ENCODE peak calls at places on chromosomes 7 and 10, in nine cellular contexts. One of them, this sample, is unnamed.

GRCh38 chr10:35306852-35307251 is 29.5 kb upstream of the CCNY start:
- DNase-seq in stimulated activated CD4-positive, alpha-beta T cell treated with anti-CD3 and anti-CD28 coated beads, Interleukin-12 subunit alpha, Interleukin-12 subunit beta, amount 100 ng/mL, for 4 hours: no peak
- DNase-seq in EL: no peak
- DNase-seq in choroid plexus epithelial cell: peak
- DNase-seq in HuH-7: no peak
- DNase-seq in lower lobe of right lung: peak
- DNase-seq in central memory CD4-positive, alpha-beta T cell: no peak
- DNase-seq in A172: peak
- DNase-seq in A549: no peak
- DNase-seq in this sample: no peak

GRCh38 chr7:99090811-99091582 is 52.9 kb downstream of the SMURF1 start:
- DNase-seq in lower lobe of right lung: no peak
- DNase-seq in EL: no peak
- DNase-seq in stimulated activated CD4-positive, alpha-beta T cell treated with anti-CD3 and anti-CD28 coated beads, Interleukin-12 subunit alpha, Interleukin-12 subunit beta, amount 100 ng/mL, for 4 hours: no peak
- DNase-seq in HuH-7: no peak
- DNase-seq in choroid plexus epithelial cell: peak
- DNase-seq in A172: no peak
- DNase-seq in A549: no peak
- DNase-seq in central memory CD4-positive, alpha-beta T cell: no peak
- DNase-seq in this sample: no peak

GRCh38 chr10:97362310-97363033 is 27.9 kb upstream of the FRAT2 start:
- DNase-seq in stimulated activated CD4-positive, alpha-beta T cell treated with anti-CD3 and anti-CD28 coated beads, Interleukin-12 subunit alpha, Interleukin-12 subunit beta, amount 100 ng/mL, for 4 hours: no peak
- DNase-seq in lower lobe of right lung: no peak
- DNase-seq in central memory CD4-positive, alpha-beta T cell: no peak
- DNase-seq in EL: no peak
- DNase-seq in A172: no peak
- DNase-seq in HuH-7: no peak
- DNase-seq in A549: no peak
- DNase-seq in choroid plexus epithelial cell: no peak
- DNase-seq in this sample: no peak

GRCh38 chr10:17637869-17638268 is 6.1 kb upstream of the STAM start:
- DNase-seq in HuH-7: no peak
- DNase-seq in EL: no peak
- DNase-seq in A172: no peak
- DNase-seq in choroid plexus epithelial cell: no peak
- DNase-seq in lower lobe of right lung: no peak
- DNase-seq in stimulated activated CD4-positive, alpha-beta T cell treated with anti-CD3 and anti-CD28 coated beads, Interleukin-12 subunit alpha, Interleukin-12 subunit beta, amount 100 ng/mL, for 4 hours: no peak
- DNase-seq in A549: no peak
- DNase-seq in central memory CD4-positive, alpha-beta T cell: no peak
- DNase-seq in this sample: no peak

GRCh38 chr10:119517235-119518141 is 25.0 kb downstream of the RGS10 start:
- DNase-seq in choroid plexus epithelial cell: peak
- DNase-seq in lower lobe of right lung: peak
- DNase-seq in A549: no peak
- DNase-seq in stimulated activated CD4-positive, alpha-beta T cell treated with anti-CD3 and anti-CD28 coated beads, Interleukin-12 subunit alpha, Interleukin-12 subunit beta, amount 100 ng/mL, for 4 hours: no peak
- DNase-seq in EL: peak
- DNase-seq in HuH-7: no peak
- DNase-seq in A172: peak
- DNase-seq in central memory CD4-positive, alpha-beta T cell: peak
- DNase-seq in this sample: peak

GRCh38 chr7:152121432-152121831 is 96.0 kb downstream of the GALNT11 start:
- DNase-seq in A172: no peak
- DNase-seq in lower lobe of right lung: no peak
- DNase-seq in central memory CD4-positive, alpha-beta T cell: no peak
- DNase-seq in choroid plexus epithelial cell: no peak
- DNase-seq in EL: no peak
- DNase-seq in A549: no peak
- DNase-seq in stimulated activated CD4-positive, alpha-beta T cell treated with anti-CD3 and anti-CD28 coated beads, Interleukin-12 subunit alpha, Interleukin-12 subunit beta, amount 100 ng/mL, for 4 hours: no peak
- DNase-seq in HuH-7: no peak
- DNase-seq in this sample: no peak

GRCh38 chr10:131419797-131420196 is 108.3 kb upstream of the TCERG1L start:
- DNase-seq in stimulated activated CD4-positive, alpha-beta T cell treated with anti-CD3 and anti-CD28 coated beads, Interleukin-12 subunit alpha, Interleukin-12 subunit beta, amount 100 ng/mL, for 4 hours: no peak
- DNase-seq in lower lobe of right lung: no peak
- DNase-seq in choroid plexus epithelial cell: no peak
- DNase-seq in A549: no peak
- DNase-seq in HuH-7: no peak
- DNase-seq in EL: no peak
- DNase-seq in central memory CD4-positive, alpha-beta T cell: no peak
- DNase-seq in A172: no peak
- DNase-seq in this sample: no peak

GRCh38 chr7:54252256-54253035 is 289.7 kb upstream of the VSTM2A start:
- DNase-seq in central memory CD4-positive, alpha-beta T cell: no peak
- DNase-seq in lower lobe of right lung: no peak
- DNase-seq in EL: no peak
- DNase-seq in A549: no peak
- DNase-seq in stimulated activated CD4-positive, alpha-beta T cell treated with anti-CD3 and anti-CD28 coated beads, Interleukin-12 subunit alpha, Interleukin-12 subunit beta, amount 100 ng/mL, for 4 hours: no peak
- DNase-seq in A172: peak
- DNase-seq in HuH-7: no peak
- DNase-seq in choroid plexus epithelial cell: no peak
- DNase-seq in this sample: no peak

GRCh38 chr7:129607471-129608120 is 3.9 kb upstream of the NRF1 start:
- DNase-seq in A549: peak
- DNase-seq in lower lobe of right lung: no peak
- DNase-seq in A172: peak
- DNase-seq in choroid plexus epithelial cell: peak
- DNase-seq in stimulated activated CD4-positive, alpha-beta T cell treated with anti-CD3 and anti-CD28 coated beads, Interleukin-12 subunit alpha, Interleukin-12 subunit beta, amount 100 ng/mL, for 4 hours: no peak
- DNase-seq in HuH-7: peak
- DNase-seq in central memory CD4-positive, alpha-beta T cell: peak
- DNase-seq in EL: peak
- DNase-seq in this sample: no peak

GRCh38 chr10:78741541-78741940 is 327.2 kb upstream of the ZMIZ1 start:
- DNase-seq in choroid plexus epithelial cell: peak
- DNase-seq in central memory CD4-positive, alpha-beta T cell: no peak
- DNase-seq in stimulated activated CD4-positive, alpha-beta T cell treated with anti-CD3 and anti-CD28 coated beads, Interleukin-12 subunit alpha, Interleukin-12 subunit beta, amount 100 ng/mL, for 4 hours: no peak
- DNase-seq in EL: no peak
- DNase-seq in HuH-7: no peak
- DNase-seq in A549: no peak
- DNase-seq in lower lobe of right lung: no peak
- DNase-seq in A172: no peak
- DNase-seq in this sample: no peak

GRCh38 chr7:14747701-14748100 is 154.8 kb downstream of the DGKB start:
- DNase-seq in lower lobe of right lung: no peak
- DNase-seq in choroid plexus epithelial cell: peak
- DNase-seq in EL: no peak
- DNase-seq in central memory CD4-positive, alpha-beta T cell: no peak
- DNase-seq in A549: no peak
- DNase-seq in HuH-7: no peak
- DNase-seq in A172: peak
- DNase-seq in stimulated activated CD4-positive, alpha-beta T cell treated with anti-CD3 and anti-CD28 coated beads, Interleukin-12 subunit alpha, Interleukin-12 subunit beta, amount 100 ng/mL, for 4 hours: no peak
- DNase-seq in this sample: no peak

GRCh38 chr7:337567-337951 is 47.6 kb downstream of the FOXL3 start:
- DNase-seq in lower lobe of right lung: no peak
- DNase-seq in A172: no peak
- DNase-seq in A549: no peak
- DNase-seq in choroid plexus epithelial cell: no peak
- DNase-seq in HuH-7: no peak
- DNase-seq in EL: no peak
- DNase-seq in central memory CD4-positive, alpha-beta T cell: no peak
- DNase-seq in stimulated activated CD4-positive, alpha-beta T cell treated with anti-CD3 and anti-CD28 coated beads, Interleukin-12 subunit alpha, Interleukin-12 subunit beta, amount 100 ng/mL, for 4 hours: no peak
- DNase-seq in this sample: no peak

GRCh38 chr10:107553470-107553869 is 389.0 kb upstream of the SORCS1 start:
- DNase-seq in A549: no peak
- DNase-seq in HuH-7: no peak
- DNase-seq in choroid plexus epithelial cell: peak
- DNase-seq in EL: peak
- DNase-seq in A172: peak
- DNase-seq in stimulated activated CD4-positive, alpha-beta T cell treated with anti-CD3 and anti-CD28 coated beads, Interleukin-12 subunit alpha, Interleukin-12 subunit beta, amount 100 ng/mL, for 4 hours: no peak
- DNase-seq in central memory CD4-positive, alpha-beta T cell: no peak
- DNase-seq in lower lobe of right lung: no peak
- DNase-seq in this sample: peak

GRCh38 chr7:135710417-135711138 is 17.4 kb downstream of the SLC13A4 start:
- DNase-seq in lower lobe of right lung: no peak
- DNase-seq in A549: peak
- DNase-seq in central memory CD4-positive, alpha-beta T cell: no peak
- DNase-seq in EL: no peak
- DNase-seq in stimulated activated CD4-positive, alpha-beta T cell treated with anti-CD3 and anti-CD28 coated beads, Interleukin-12 subunit alpha, Interleukin-12 subunit beta, amount 100 ng/mL, for 4 hours: peak
- DNase-seq in A172: no peak
- DNase-seq in choroid plexus epithelial cell: no peak
- DNase-seq in HuH-7: peak
- DNase-seq in this sample: no peak

GRCh38 chr7:149720372-149721083 is 52.9 kb downstream of the ZNF467 start:
- DNase-seq in HuH-7: peak
- DNase-seq in A549: no peak
- DNase-seq in stimulated activated CD4-positive, alpha-beta T cell treated with anti-CD3 and anti-CD28 coated beads, Interleukin-12 subunit alpha, Interleukin-12 subunit beta, amount 100 ng/mL, for 4 hours: no peak
- DNase-seq in central memory CD4-positive, alpha-beta T cell: no peak
- DNase-seq in lower lobe of right lung: no peak
- DNase-seq in A172: no peak
- DNase-seq in EL: no peak
- DNase-seq in choroid plexus epithelial cell: no peak
- DNase-seq in this sample: no peak

GRCh38 chr10:96130326-96130758 is 245 bp downstream of the ZNF518A start:
- DNase-seq in lower lobe of right lung: peak
- DNase-seq in A549: peak
- DNase-seq in HuH-7: peak
- DNase-seq in stimulated activated CD4-positive, alpha-beta T cell treated with anti-CD3 and anti-CD28 coated beads, Interleukin-12 subunit alpha, Interleukin-12 subunit beta, amount 100 ng/mL, for 4 hours: peak
- DNase-seq in EL: peak
- DNase-seq in central memory CD4-positive, alpha-beta T cell: no peak
- DNase-seq in choroid plexus epithelial cell: peak
- DNase-seq in A172: peak
- DNase-seq in this sample: peak

GRCh38 chr10:25683291-25683690 is 250.7 kb upstream of the MYO3A start:
- DNase-seq in stimulated activated CD4-positive, alpha-beta T cell treated with anti-CD3 and anti-CD28 coated beads, Interleukin-12 subunit alpha, Interleukin-12 subunit beta, amount 100 ng/mL, for 4 hours: no peak
- DNase-seq in HuH-7: no peak
- DNase-seq in A172: no peak
- DNase-seq in lower lobe of right lung: no peak
- DNase-seq in central memory CD4-positive, alpha-beta T cell: no peak
- DNase-seq in A549: no peak
- DNase-seq in EL: no peak
- DNase-seq in choroid plexus epithelial cell: peak
- DNase-seq in this sample: no peak

GRCh38 chr10:70828923-70829322 is 13.2 kb downstream of the SGPL1 start:
- DNase-seq in A172: no peak
- DNase-seq in lower lobe of right lung: no peak
- DNase-seq in HuH-7: no peak
- DNase-seq in A549: no peak
- DNase-seq in EL: no peak
- DNase-seq in central memory CD4-positive, alpha-beta T cell: no peak
- DNase-seq in choroid plexus epithelial cell: no peak
- DNase-seq in stimulated activated CD4-positive, alpha-beta T cell treated with anti-CD3 and anti-CD28 coated beads, Interleukin-12 subunit alpha, Interleukin-12 subunit beta, amount 100 ng/mL, for 4 hours: no peak
- DNase-seq in this sample: no peak

GRCh38 chr7:69732203-69732602 is 133.9 kb downstream of the AUTS2 start:
- DNase-seq in A172: peak
- DNase-seq in A549: peak
- DNase-seq in HuH-7: no peak
- DNase-seq in EL: no peak
- DNase-seq in lower lobe of right lung: no peak
- DNase-seq in choroid plexus epithelial cell: no peak
- DNase-seq in central memory CD4-positive, alpha-beta T cell: no peak
- DNase-seq in stimulated activated CD4-positive, alpha-beta T cell treated with anti-CD3 and anti-CD28 coated beads, Interleukin-12 subunit alpha, Interleukin-12 subunit beta, amount 100 ng/mL, for 4 hours: no peak
- DNase-seq in this sample: no peak

GRCh38 chr10:79171504-79171903 is 102.7 kb downstream of the ZMIZ1 start:
- DNase-seq in A549: no peak
- DNase-seq in HuH-7: no peak
- DNase-seq in central memory CD4-positive, alpha-beta T cell: no peak
- DNase-seq in lower lobe of right lung: no peak
- DNase-seq in choroid plexus epithelial cell: no peak
- DNase-seq in A172: no peak
- DNase-seq in stimulated activated CD4-positive, alpha-beta T cell treated with anti-CD3 and anti-CD28 coated beads, Interleukin-12 subunit alpha, Interleukin-12 subunit beta, amount 100 ng/mL, for 4 hours: no peak
- DNase-seq in EL: no peak
- DNase-seq in this sample: no peak

GRCh38 chr10:62814901-62815372 is 1.2 kb downstream of the EGR2 start:
- DNase-seq in stimulated activated CD4-positive, alpha-beta T cell treated with anti-CD3 and anti-CD28 coated beads, Interleukin-12 subunit alpha, Interleukin-12 subunit beta, amount 100 ng/mL, for 4 hours: no peak
- DNase-seq in lower lobe of right lung: peak
- DNase-seq in choroid plexus epithelial cell: peak
- DNase-seq in A172: no peak
- DNase-seq in EL: peak
- DNase-seq in A549: no peak
- DNase-seq in central memory CD4-positive, alpha-beta T cell: no peak
- DNase-seq in HuH-7: no peak
- DNase-seq in this sample: no peak

GRCh38 chr7:85287126-85287825 is 100.4 kb upstream of the SEMA3D start:
- DNase-seq in lower lobe of right lung: no peak
- DNase-seq in stimulated activated CD4-positive, alpha-beta T cell treated with anti-CD3 and anti-CD28 coated beads, Interleukin-12 subunit alpha, Interleukin-12 subunit beta, amount 100 ng/mL, for 4 hours: no peak
- DNase-seq in A172: no peak
- DNase-seq in central memory CD4-positive, alpha-beta T cell: no peak
- DNase-seq in HuH-7: no peak
- DNase-seq in A549: no peak
- DNase-seq in EL: peak
- DNase-seq in choroid plexus epithelial cell: peak
- DNase-seq in this sample: peak

GRCh38 chr7:8591289-8591688 is 157.9 kb downstream of the NXPH1 start:
- DNase-seq in stimulated activated CD4-positive, alpha-beta T cell treated with anti-CD3 and anti-CD28 coated beads, Interleukin-12 subunit alpha, Interleukin-12 subunit beta, amount 100 ng/mL, for 4 hours: no peak
- DNase-seq in central memory CD4-positive, alpha-beta T cell: no peak
- DNase-seq in lower lobe of right lung: no peak
- DNase-seq in A549: no peak
- DNase-seq in A172: no peak
- DNase-seq in HuH-7: no peak
- DNase-seq in EL: no peak
- DNase-seq in choroid plexus epithelial cell: no peak
- DNase-seq in this sample: no peak

GRCh38 chr10:133110609-133111275 is 23.0 kb downstream of the ADGRA1 start:
- DNase-seq in A549: no peak
- DNase-seq in A172: no peak
- DNase-seq in lower lobe of right lung: no peak
- DNase-seq in HuH-7: no peak
- DNase-seq in choroid plexus epithelial cell: no peak
- DNase-seq in central memory CD4-positive, alpha-beta T cell: no peak
- DNase-seq in EL: no peak
- DNase-seq in stimulated activated CD4-positive, alpha-beta T cell treated with anti-CD3 and anti-CD28 coated beads, Interleukin-12 subunit alpha, Interleukin-12 subunit beta, amount 100 ng/mL, for 4 hours: no peak
- DNase-seq in this sample: no peak

GRCh38 chr7:1961776-1962276 is 270.9 kb downstream of the MAD1L1 start:
- DNase-seq in central memory CD4-positive, alpha-beta T cell: peak
- DNase-seq in choroid plexus epithelial cell: peak
- DNase-seq in stimulated activated CD4-positive, alpha-beta T cell treated with anti-CD3 and anti-CD28 coated beads, Interleukin-12 subunit alpha, Interleukin-12 subunit beta, amount 100 ng/mL, for 4 hours: no peak
- DNase-seq in lower lobe of right lung: no peak
- DNase-seq in EL: peak
- DNase-seq in A549: no peak
- DNase-seq in A172: peak
- DNase-seq in HuH-7: no peak
- DNase-seq in this sample: peak

GRCh38 chr10:60099998-60100747 is 193.8 kb upstream of the CCDC6 start:
- DNase-seq in A172: peak
- DNase-seq in HuH-7: no peak
- DNase-seq in A549: peak
- DNase-seq in EL: peak
- DNase-seq in lower lobe of right lung: no peak
- DNase-seq in stimulated activated CD4-positive, alpha-beta T cell treated with anti-CD3 and anti-CD28 coated beads, Interleukin-12 subunit alpha, Interleukin-12 subunit beta, amount 100 ng/mL, for 4 hours: no peak
- DNase-seq in central memory CD4-positive, alpha-beta T cell: peak
- DNase-seq in choroid plexus epithelial cell: peak
- DNase-seq in this sample: peak

GRCh38 chr10:84820596-84820995 is 492.2 kb downstream of the CCSER2 start:
- DNase-seq in A172: no peak
- DNase-seq in choroid plexus epithelial cell: no peak
- DNase-seq in A549: no peak
- DNase-seq in EL: no peak
- DNase-seq in lower lobe of right lung: no peak
- DNase-seq in HuH-7: no peak
- DNase-seq in stimulated activated CD4-positive, alpha-beta T cell treated with anti-CD3 and anti-CD28 coated beads, Interleukin-12 subunit alpha, Interleukin-12 subunit beta, amount 100 ng/mL, for 4 hours: no peak
- DNase-seq in central memory CD4-positive, alpha-beta T cell: no peak
- DNase-seq in this sample: no peak

GRCh38 chr10:16521311-16522016 is at the start of gene C1QL3:
- DNase-seq in choroid plexus epithelial cell: peak
- DNase-seq in stimulated activated CD4-positive, alpha-beta T cell treated with anti-CD3 and anti-CD28 coated beads, Interleukin-12 subunit alpha, Interleukin-12 subunit beta, amount 100 ng/mL, for 4 hours: peak
- DNase-seq in central memory CD4-positive, alpha-beta T cell: no peak
- DNase-seq in EL: peak
- DNase-seq in HuH-7: no peak
- DNase-seq in A172: no peak
- DNase-seq in lower lobe of right lung: no peak
- DNase-seq in A549: no peak
- DNase-seq in this sample: no peak

GRCh38 chr10:126459032-126459831 is 71.0 kb upstream of the ADAM12 start:
- DNase-seq in HuH-7: no peak
- DNase-seq in EL: peak
- DNase-seq in choroid plexus epithelial cell: peak
- DNase-seq in central memory CD4-positive, alpha-beta T cell: no peak
- DNase-seq in A172: peak
- DNase-seq in A549: no peak
- DNase-seq in stimulated activated CD4-positive, alpha-beta T cell treated with anti-CD3 and anti-CD28 coated beads, Interleukin-12 subunit alpha, Interleukin-12 subunit beta, amount 100 ng/mL, for 4 hours: no peak
- DNase-seq in lower lobe of right lung: no peak
- DNase-seq in this sample: peak

This sample was measured in brain microvascular endothelial cell.